ENCODE peak calls at places on chromosomes 6 and 20, in four cellular contexts. D is stomach, V is HFFc6, A is D721Med. Y is an unnamed sample.

GRCh38 chr6:100116409-100117194 is 122.6 kb upstream of the MCHR2 start:
- DNase-seq in A (no peak), V (peak; percentile 74), D (no peak), Y (peak; percentile 55)

GRCh38 chr20:50240092-50240491 is 49.5 kb downstream of the CEBPB start:
- DNase-seq in D (no peak), A (no peak), V (no peak), Y (no peak)

GRCh38 chr6:137967689-137968467 is 100.8 kb downstream of the TNFAIP3 start:
- DNase-seq in D (no peak), V (no peak), A (no peak), Y (no peak)

GRCh38 chr6:148771212-148771601 is 24.4 kb downstream of the UST start:
- DNase-seq in D (peak; percentile 72), A (no peak), V (no peak), Y (no peak)

GRCh38 chr20:2005831-2006426 is 12.1 kb upstream of the PDYN start:
- DNase-seq in V (peak; percentile 42), A (no peak), D (peak; percentile 62), Y (peak; percentile 73)

GRCh38 chr6:6932968-6933367 is 174.8 kb upstream of the RREB1 start:
- DNase-seq in D (no peak), V (no peak), A (no peak), Y (no peak)

GRCh38 chr6:1904494-1904854 is 294.8 kb downstream of the FOXC1 start:
- DNase-seq in D (no peak), A (no peak), V (no peak), Y (no peak)

GRCh38 chr20:34066476-34067090 is 45.5 kb downstream of the EIF2S2 start:
- DNase-seq in A (no peak), V (peak; percentile 50), D (no peak), Y (no peak)

GRCh38 chr6:111591370-111591900 is 14.2 kb downstream of the TRAF3IP2 start:
- DNase-seq in A (no peak), D (peak; percentile 88), V (peak; percentile 98), Y (peak; percentile 90)

GRCh38 chr20:34522969-34523871 is 7.0 kb downstream of the DYNLRB1 start:
- DNase-seq in D (peak; percentile 49), V (peak; percentile 45), A (no peak), Y (peak; percentile 84)

GRCh38 chr6:7640607-7641577 is 50.9 kb downstream of the SNRNP48 start:
- DNase-seq in D (no peak), A (no peak), V (peak; percentile 90), Y (peak; percentile 6)

GRCh38 chr6:109087661-109088264 is 6.9 kb downstream of the SESN1 start:
- DNase-seq in A (no peak), V (no peak), D (no peak), Y (no peak)

GRCh38 chr6:143755301-143755744 is 77.6 kb downstream of the PHACTR2 start:
- DNase-seq in V (no peak), D (no peak), A (no peak), Y (no peak)

GRCh38 chr6:129766959-129767728 is 57.2 kb upstream of the ARHGAP18 start:
- DNase-seq in D (peak; percentile 30), V (peak; percentile 26), A (no peak), Y (peak; percentile 20)

GRCh38 chr6:143592335-143592734 is 80.8 kb upstream of the FUCA2 start:
- DNase-seq in D (no peak), V (no peak), A (no peak), Y (no peak)

GRCh38 chr6:83065511-83066192 is at the start of gene UBE3D:
- DNase-seq in A (peak; percentile 64), V (peak; percentile 73), D (peak; percentile 93), Y (peak; percentile 92)

GRCh38 chr6:13703496-13703895 is 8.1 kb downstream of the RANBP9 start:
- DNase-seq in D (no peak), V (no peak), A (no peak), Y (no peak)

GRCh38 chr6:105259912-105260889 is 80.4 kb upstream of the POPDC3 start:
- DNase-seq in D (no peak), A (no peak), V (no peak), Y (no peak)

GRCh38 chr20:58308680-58309527 is 611 bp upstream of the RAB22A start:
- DNase-seq in D (no peak), V (no peak), A (no peak), Y (peak; percentile 39)

GRCh38 chr20:31718952-31719643 is 3.6 kb downstream of the BCL2L1 start:
- DNase-seq in V (no peak), A (no peak), D (peak; percentile 43), Y (peak; percentile 75)

GRCh38 chr20:31721408-31722332 is 998 bp downstream of the BCL2L1 start:
- DNase-seq in V (no peak), A (no peak), D (peak; percentile 43), Y (no peak)

GRCh38 chr20:31719644-31720485 is 2.8 kb downstream of the BCL2L1 start:
- DNase-seq in V (peak; percentile 27), D (peak; percentile 53), A (no peak), Y (peak; percentile 81)

GRCh38 chr20:31722388-31723281 is at the start of gene BCL2L1:
- DNase-seq in D (peak; percentile 91), A (no peak), V (peak; percentile 82), Y (peak; percentile 96)

GRCh38 chr20:31720486-31721407 is 1.9 kb downstream of the BCL2L1 start:
- DNase-seq in D (peak; percentile 36), V (no peak), A (no peak), Y (no peak)
- TF ChIP-seq CTCF in D (no peak), V (peak; percentile 41), A (peak; percentile 21), Y (no peak)

GRCh38 chr6:168908887-168909286 is 344.8 kb downstream of the THBS2 start:
- DNase-seq in V (peak; percentile 50), A (no peak), D (no peak), Y (no peak)
- TF ChIP-seq CTCF in V (peak; percentile 70), A (no peak), D (no peak), Y (no peak)

GRCh38 chr20:46057856-46058655 is 29.0 kb downstream of the SLC12A5 start:
- DNase-seq in V (peak; percentile 2), A (no peak), D (peak; percentile 35), Y (no peak)
- TF ChIP-seq CTCF in V (peak; percentile 66), A (no peak), D (peak; percentile 14), Y (no peak)

GRCh38 chr6:125631165-125631564 is 118.3 kb upstream of the HEY2 start:
- DNase-seq in A (no peak), D (no peak), V (no peak), Y (no peak)
- TF ChIP-seq CTCF in A (no peak), D (no peak), V (no peak), Y (no peak)

DNA sequence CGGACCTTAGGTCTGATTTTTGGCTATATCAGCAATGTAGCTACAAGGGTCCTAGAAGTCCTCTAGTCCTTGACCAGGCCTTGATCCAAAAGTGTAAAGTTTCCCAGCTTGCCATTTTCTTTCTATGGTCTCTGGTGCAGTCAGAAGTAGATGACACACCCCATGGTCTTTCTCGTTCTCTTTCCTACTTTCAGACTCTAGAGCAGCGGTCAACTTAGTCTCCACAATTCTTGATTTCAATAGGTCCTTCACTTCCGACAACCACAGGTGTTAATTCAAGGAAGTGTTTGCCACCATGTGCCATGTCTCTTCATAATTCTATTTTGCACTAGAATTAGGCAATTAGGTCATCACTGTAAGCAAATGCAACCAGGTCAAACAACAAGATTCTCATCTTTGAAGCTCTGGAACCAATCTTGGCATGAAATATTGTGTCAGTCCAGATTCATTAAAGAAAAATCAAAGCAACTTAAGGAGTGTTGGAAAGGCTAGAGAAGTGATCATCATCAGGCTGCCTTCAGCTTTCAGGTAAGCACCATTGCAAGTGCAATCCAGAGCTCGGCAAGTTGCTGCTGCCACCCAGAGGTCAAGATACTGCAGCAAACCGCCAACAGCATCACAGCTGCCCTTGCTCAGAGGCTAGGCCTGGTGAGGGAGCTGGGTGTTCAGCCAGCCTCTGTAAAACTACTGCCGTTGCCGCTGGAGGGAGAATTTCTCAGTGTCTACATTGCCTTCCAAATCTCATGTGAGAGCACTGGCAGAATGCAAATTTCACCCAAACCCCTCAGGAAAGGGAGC is 5.6 kb upstream of the SYNE1 start:
- DNase-seq in V (peak; percentile 57), A (no peak), D (peak; percentile 78), Y (peak; percentile 59)
- TF ChIP-seq CTCF in V (peak; percentile 66), A (peak; percentile 60), D (peak; percentile 61), Y (no peak)

GRCh38 chr20:44174996-44175766 is 11.8 kb downstream of the JPH2 start:
- DNase-seq in A (no peak), D (no peak), V (no peak), Y (no peak)

GRCh38 chr20:44172572-44172950 is 14.4 kb downstream of the JPH2 start:
- DNase-seq in A (no peak), D (no peak), V (no peak), Y (no peak)

GRCh38 chr20:44171775-44172571 is 15.0 kb downstream of the JPH2 start:
- DNase-seq in V (no peak), D (no peak), A (no peak), Y (no peak)

GRCh38 chr20:44173116-44173515 is 13.9 kb downstream of the JPH2 start:
- DNase-seq in V (no peak), A (no peak), D (no peak), Y (no peak)

GRCh38 chr20:44173846-44174245 is 13.1 kb downstream of the JPH2 start:
- DNase-seq in A (no peak), V (no peak), D (no peak), Y (no peak)
- TF ChIP-seq CTCF in A (no peak), V (no peak), D (no peak), Y (no peak)

GRCh38 chr6:9795880-9796279 is 619.0 kb downstream of the TFAP2A start:
- DNase-seq in V (no peak), A (no peak), D (no peak), Y (no peak)

GRCh38 chr6:9806195-9806594 is 608.7 kb downstream of the TFAP2A start:
- DNase-seq in A (no peak), D (no peak), V (no peak), Y (no peak)

GRCh38 chr6:9799582-9799981 is 615.3 kb downstream of the TFAP2A start:
- DNase-seq in V (no peak), A (no peak), D (no peak), Y (no peak)

GRCh38 chr6:9796827-9797226 is 618.0 kb downstream of the TFAP2A start:
- DNase-seq in D (no peak), A (no peak), V (no peak), Y (no peak)

GRCh38 chr6:9801255-9801757 is 613.6 kb downstream of the TFAP2A start:
- DNase-seq in A (no peak), V (no peak), D (no peak), Y (no peak)
- TF ChIP-seq CTCF in A (no peak), V (no peak), D (no peak), Y (no peak)

GRCh38 chr20:63828951-63829350 is 2.1 kb downstream of the ZBTB46 start:
- DNase-seq in A (no peak), D (no peak), V (no peak), Y (no peak)
- TF ChIP-seq CTCF in A (no peak), D (no peak), V (peak; percentile 17), Y (no peak)

GRCh38 chr6:3075522-3076113 is 7.3 kb downstream of the RIPK1 start:
- DNase-seq in D (no peak), A (no peak), V (no peak), Y (no peak)

GRCh38 chr6:3071568-3071967 is 3.3 kb downstream of the RIPK1 start:
- DNase-seq in A (no peak), D (no peak), V (no peak), Y (no peak)

GRCh38 chr6:3076320-3076719 is 8.0 kb downstream of the RIPK1 start:
- DNase-seq in V (no peak), A (no peak), D (no peak), Y (no peak)

GRCh38 chr6:3073382-3073781 is 5.1 kb downstream of the RIPK1 start:
- DNase-seq in A (no peak), V (no peak), D (no peak), Y (no peak)

GRCh38 chr6:3072798-3073197 is 4.5 kb downstream of the RIPK1 start:
- DNase-seq in V (no peak), A (no peak), D (no peak), Y (no peak)
- TF ChIP-seq CTCF in V (no peak), A (no peak), D (no peak), Y (no peak)

GRCh38 chr6:44265003-44265842 is at the start of gene NFKBIE:
- DNase-seq in A (peak; percentile 94), V (peak; percentile 75), D (peak; percentile 97), Y (peak; percentile 99)
- TF ChIP-seq CTCF in A (peak; percentile 40), V (peak; percentile 66), D (peak; percentile 19), Y (peak; percentile 52)

Y was measured in Calu3.